ENCODE peak calls at places on chromosome 5, in six cellular contexts. X is breast epithelium, V is A549, M is adrenal gland, E is uterus, B is ovary. Z is an unnamed sample.
A peak's percentile ranks its signal among the peaks of the same experiment; 100 is the strongest.

GRCh38 chr5:103668281-103668680 is 105.7 kb upstream of the NUDT12 start:
- DNase-seq in B (no peak), M (no peak), E (no peak), V (no peak), X (no peak), Z (no peak)

GRCh38 chr5:119049824-119050449 is 20.9 kb upstream of the DMXL1 start:
- DNase-seq in V (peak; percentile 29), X (no peak), E (no peak), M (no peak), B (no peak), Z (peak; percentile 16)

GRCh38 chr5:147439253-147439652 is 70.6 kb downstream of the DPYSL3 start:
- DNase-seq in B (no peak), X (no peak), V (no peak), E (no peak), M (no peak), Z (peak; percentile 24)

GRCh38 chr5:145737578-145737977 is 97.6 kb downstream of the PRELID2 start:
- DNase-seq in E (no peak), V (no peak), M (no peak), X (no peak), B (no peak), Z (no peak)

GRCh38 chr5:117713585-117714198 is 1139.1 kb upstream of the SEMA6A start:
- DNase-seq in B (no peak), X (no peak), M (no peak), V (peak; percentile 21), E (no peak), Z (no peak)

GRCh38 chr5:81023261-81024015 is 63.3 kb downstream of the RASGRF2 start:
- DNase-seq in X (no peak), B (no peak), M (no peak), E (no peak), V (no peak), Z (no peak)

GRCh38 chr5:76230711-76231285 is 147.6 kb downstream of the SV2C start:
- DNase-seq in M (no peak), X (no peak), V (no peak), E (no peak), B (no peak), Z (no peak)

GRCh38 chr5:139958749-139959148 is 84.3 kb downstream of the NRG2 start:
- DNase-seq in M (no peak), B (no peak), V (no peak), E (no peak), X (no peak), Z (no peak)

GRCh38 chr5:32450952-32451351 is 6.4 kb upstream of the ZFR start:
- DNase-seq in E (no peak), B (no peak), M (no peak), V (peak; percentile 18), X (no peak), Z (no peak)

GRCh38 chr5:132423443-132423898 is 54.0 kb downstream of the SLC22A5 start:
- DNase-seq in B (no peak), V (no peak), X (no peak), E (no peak), M (no peak), Z (no peak)

GRCh38 chr5:38695021-38695961 is 138.8 kb upstream of the LIFR start:
- DNase-seq in E (no peak), X (no peak), V (no peak), B (no peak), M (no peak), Z (no peak)

GRCh38 chr5:38167562-38167996 is 90.8 kb upstream of the EGFLAM start:
- DNase-seq in B (no peak), E (no peak), X (peak; percentile 17), M (no peak), V (no peak), Z (no peak)

GRCh38 chr5:1685076-1685475 is 114.6 kb downstream of the MRPL36 start:
- DNase-seq in E (no peak), B (no peak), M (no peak), X (peak; percentile 11), V (no peak), Z (no peak)

GRCh38 chr5:69099302-69099701 is 5.5 kb downstream of the SLC30A5 start:
- DNase-seq in X (no peak), M (no peak), V (no peak), B (no peak), E (no peak), Z (no peak)

DNA sequence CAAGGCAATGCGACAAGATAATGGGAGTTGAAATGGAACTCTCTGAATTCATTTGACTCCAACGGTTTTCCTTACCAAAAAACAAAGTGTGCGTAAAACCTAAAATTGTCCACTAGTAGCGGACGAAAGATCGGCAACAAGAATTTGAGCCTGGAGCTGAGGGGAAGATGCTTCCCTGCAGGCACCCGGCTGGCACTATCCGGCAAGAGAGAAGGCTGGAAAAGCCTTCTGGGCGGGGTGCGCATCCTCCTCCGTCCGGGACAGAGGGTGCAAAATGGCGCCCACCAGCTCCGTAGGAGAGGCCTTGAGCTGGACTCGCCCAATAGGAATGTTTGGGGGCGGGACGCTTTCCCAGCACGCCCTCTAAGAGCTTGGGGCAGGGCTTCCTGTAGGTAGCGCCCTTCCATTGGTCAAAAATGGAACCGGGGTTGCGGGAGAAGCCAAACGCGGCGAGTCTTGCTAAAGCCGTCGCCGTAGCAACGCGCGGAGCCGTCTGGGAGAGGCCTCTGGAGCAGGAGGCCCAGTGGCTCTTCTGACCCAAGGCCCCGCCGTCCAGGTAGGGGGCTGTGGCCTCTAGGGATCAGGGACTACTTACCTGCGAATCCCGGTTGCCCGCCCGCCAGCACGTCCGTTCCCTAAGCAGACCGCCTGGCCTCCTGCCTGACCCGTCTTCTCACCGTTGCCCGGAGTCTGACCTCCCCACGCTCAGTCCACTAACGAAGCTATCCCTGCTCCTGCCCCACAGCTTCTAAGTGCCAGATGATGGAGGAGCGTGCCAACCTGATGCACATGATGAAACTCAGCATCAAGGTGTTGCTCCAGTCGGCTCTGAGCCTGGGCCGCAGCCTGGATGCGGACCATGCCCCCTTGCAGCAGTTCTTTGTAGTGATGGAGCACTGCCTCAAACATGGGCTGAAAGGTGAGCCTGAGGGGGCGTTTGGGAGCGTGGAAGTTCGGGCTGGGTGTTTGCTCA is 9.2 kb downstream of the RUFY1 start:
- DNase-seq in X (peak; percentile 99), M (peak; percentile 99), V (peak; percentile 99), B (peak; percentile 97), E (peak; percentile 97), Z (peak; percentile 99)
- TF ChIP-seq POLR2A in X (peak; percentile 85), M (peak; percentile 87), V (peak; percentile 75), B (peak; percentile 88), E (peak; percentile 95), Z (peak; percentile 87)

DNA sequence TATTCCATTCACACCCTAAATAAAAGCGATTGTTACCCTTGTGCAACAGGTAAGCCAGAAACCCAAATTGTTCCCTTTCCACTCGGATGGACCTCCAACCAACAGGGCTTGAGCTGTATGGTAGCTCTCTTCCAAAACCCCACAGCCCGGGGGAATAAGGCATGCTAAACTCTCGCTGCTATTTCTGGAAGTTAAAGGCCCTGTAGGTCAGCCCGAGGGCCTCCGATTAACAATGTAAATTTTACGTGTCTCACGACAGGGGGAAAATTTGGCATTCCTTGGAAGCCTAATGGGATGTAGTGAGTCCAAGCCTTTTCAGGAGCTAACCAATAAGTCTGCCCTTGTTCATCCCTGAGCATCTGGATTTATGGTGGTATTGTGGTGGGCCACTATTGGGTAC is 26.0 kb downstream of the CNOT8 start:
- DNase-seq in X (no peak), E (no peak), V (no peak), B (no peak), M (no peak), Z (no peak)
- TF ChIP-seq POLR2A in X (no peak), E (no peak), V (no peak), B (no peak), M (no peak), Z (no peak)

DNA sequence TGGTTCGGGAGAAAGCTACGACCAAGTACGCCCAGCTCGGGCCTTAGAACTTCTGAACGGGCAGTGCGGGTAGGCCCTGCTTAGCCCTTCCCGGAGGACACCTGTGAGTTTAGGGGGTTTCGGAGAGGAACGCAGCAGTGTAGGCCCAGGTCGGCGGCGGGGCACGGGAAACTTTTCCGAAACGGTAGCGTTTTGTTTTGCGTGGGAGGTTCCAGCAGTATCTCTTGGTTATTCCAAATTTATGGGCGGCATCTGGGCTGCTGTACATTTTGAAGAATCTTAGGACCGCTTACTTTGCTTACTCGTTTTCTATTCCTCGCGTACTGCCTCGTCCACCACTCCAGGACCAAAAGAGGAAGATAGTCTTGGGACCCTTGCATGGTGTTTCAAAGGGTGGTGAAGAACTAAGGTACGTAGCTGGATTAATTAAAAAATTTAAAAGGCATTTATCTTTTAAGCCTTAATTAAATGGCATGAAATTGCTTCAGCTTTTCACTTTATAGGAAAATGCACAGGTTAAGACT is 488 bp downstream of the TENT2 start:
- DNase-seq in E (no peak), B (no peak), M (no peak), X (no peak), V (no peak), Z (no peak)
- TF ChIP-seq POLR2A in E (no peak), B (peak; percentile 0), M (no peak), X (no peak), V (no peak), Z (no peak)

GRCh38 chr5:14669415-14669814 is 4.9 kb downstream of the OTULIN start:
- DNase-seq in X (no peak), B (no peak), V (no peak), E (no peak), M (no peak), Z (no peak)

GRCh38 chr5:14672082-14672481 is 7.6 kb downstream of the OTULIN start:
- DNase-seq in B (no peak), M (no peak), E (no peak), V (no peak), X (no peak), Z (no peak)

GRCh38 chr5:14672508-14673394 is 8.2 kb downstream of the OTULIN start:
- DNase-seq in B (no peak), X (no peak), V (no peak), M (peak; percentile 60), E (no peak), Z (peak; percentile 40)

GRCh38 chr5:14669975-14670374 is 5.5 kb downstream of the OTULIN start:
- DNase-seq in B (no peak), V (no peak), E (no peak), X (no peak), M (no peak), Z (peak; percentile 36)

DNA sequence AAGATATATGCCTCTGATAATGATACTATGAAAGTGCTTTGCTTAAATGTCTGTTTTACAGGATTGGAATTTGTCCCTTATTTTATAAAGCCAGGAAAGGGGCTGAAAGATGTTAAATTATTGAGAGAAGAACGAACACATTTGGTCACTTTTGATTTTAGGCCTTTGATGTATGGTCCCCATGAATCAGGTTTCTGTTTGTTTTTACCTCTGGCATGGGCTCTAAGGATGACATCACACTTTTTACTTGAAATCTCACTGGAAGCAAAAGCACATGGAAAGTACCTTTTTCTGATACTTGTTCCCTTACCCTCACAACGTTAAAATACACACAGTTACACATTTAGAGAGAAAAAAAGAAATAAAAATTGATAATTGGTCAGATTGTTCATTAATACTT is 6.9 kb downstream of the OTULIN start:
- DNase-seq in B (no peak), X (no peak), M (no peak), V (peak; percentile 19), E (no peak), Z (no peak)
- TF ChIP-seq POLR2A in B (no peak), X (no peak), M (no peak), V (no peak), E (no peak), Z (no peak)

GRCh38 chr5:96702503-96703383 is 40.6 kb downstream of the CAST start:
- DNase-seq in X (peak; percentile 96), M (peak; percentile 97), B (peak; percentile 97), V (peak; percentile 81), E (peak; percentile 96), Z (peak; percentile 84)
- TF ChIP-seq POLR2A in X (peak; percentile 51), M (peak; percentile 96), B (peak; percentile 75), V (no peak), E (peak; percentile 78), Z (peak; percentile 49)

GRCh38 chr5:141326088-141326854 is 4.0 kb upstream of the PCDHGA1 start:
- DNase-seq in E (peak; percentile 58), X (no peak), M (no peak), V (peak; percentile 51), B (peak; percentile 65), Z (peak; percentile 38)
- TF ChIP-seq POLR2A in E (no peak), X (no peak), M (no peak), V (no peak), B (peak; percentile 30), Z (no peak)

Z was measured in H54.